ENCODE peak calls at places on chromosomes 2 and 18, in seven cellular contexts. R, T, B, M, C, O and S are unnamed samples.

GRCh38 chr2:161005170-161005569 is 155.1 kb upstream of the TANK start:
- DNase-seq in R (no peak), C (no peak), B (no peak), O (no peak), M (no peak), T (no peak), S (no peak)

GRCh38 chr2:69811018-69811417 is 18.4 kb upstream of the GMCL1 start:
- DNase-seq in T (no peak), R (no peak), M (no peak), O (no peak), B (no peak), C (no peak), S (no peak)

GRCh38 chr18:23529597-23529996 is 26.3 kb downstream of the RMC1 start:
- DNase-seq in B (no peak), C (peak), T (no peak), O (no peak), R (peak), M (no peak), S (no peak)

GRCh38 chr2:72515696-72516095 is 310.1 kb downstream of the EXOC6B start:
- DNase-seq in C (no peak), T (no peak), M (no peak), O (no peak), R (no peak), B (no peak), S (no peak)

GRCh38 chr2:206555721-206556120 is 86.6 kb upstream of the FAM237A start:
- DNase-seq in O (no peak), T (no peak), B (no peak), M (no peak), R (no peak), C (no peak), S (no peak)

GRCh38 chr2:47891369-47892337 is 14.6 kb downstream of the FBXO11 start:
- DNase-seq in C (no peak), R (no peak), B (no peak), T (no peak), M (no peak), O (no peak), S (no peak)

GRCh38 chr2:111194835-111195621 is 74.3 kb downstream of the BCL2L11 start:
- DNase-seq in B (no peak), R (peak), C (peak), O (no peak), M (no peak), T (peak), S (no peak)

GRCh38 chr2:188076149-188077056 is 215.3 kb upstream of the GULP1 start:
- DNase-seq in C (no peak), T (no peak), M (no peak), R (no peak), B (no peak), O (no peak), S (no peak)

GRCh38 chr2:71276311-71277158 is 49.6 kb upstream of the PAIP2B start:
- DNase-seq in C (peak), O (peak), B (peak), T (no peak), M (peak), R (peak), S (peak)
- H3K4me3 ChIP-seq in C (peak), O (peak), B (peak), T (peak), M (peak), R (peak), S (peak)

GRCh38 chr2:147223119-147223518 is 621.7 kb upstream of the ACVR2A start:
- DNase-seq in O (no peak), C (no peak), B (no peak), T (no peak), R (no peak), M (no peak), S (no peak)

GRCh38 chr2:147223553-147223952 is 621.3 kb upstream of the ACVR2A start:
- DNase-seq in B (no peak), O (no peak), C (no peak), R (no peak), M (no peak), T (no peak), S (no peak)

GRCh38 chr2:147224070-147224469 is 620.8 kb upstream of the ACVR2A start:
- DNase-seq in M (no peak), R (no peak), B (no peak), C (no peak), T (no peak), O (no peak), S (no peak)

GRCh38 chr2:147227313-147227712 is 617.5 kb upstream of the ACVR2A start:
- DNase-seq in B (no peak), M (no peak), C (no peak), R (no peak), O (no peak), T (no peak), S (no peak)

DNA sequence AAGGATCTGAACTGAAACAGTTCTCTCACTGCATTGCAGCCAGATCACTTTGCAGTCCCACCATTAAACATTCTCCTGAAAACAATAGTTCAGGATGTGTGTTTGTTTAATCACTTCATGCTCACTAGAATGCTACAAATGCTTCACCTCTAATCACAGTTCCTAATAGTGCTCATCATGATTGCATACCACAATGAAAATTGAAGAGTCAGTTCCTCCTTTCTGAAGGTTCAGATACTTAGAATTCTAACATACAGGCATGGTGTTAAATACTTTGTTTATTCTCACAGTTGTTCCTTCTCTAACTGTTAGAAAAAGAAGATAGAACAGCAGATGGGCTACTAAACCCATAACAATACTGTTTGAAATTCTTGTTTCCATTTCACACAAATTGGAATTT is 622.3 kb upstream of the ACVR2A start:
- DNase-seq in C (no peak), O (no peak), T (no peak), M (no peak), R (no peak), B (no peak), S (no peak)
- TF ChIP-seq POLR2A in C (no peak), O (no peak), T (no peak), M (no peak), R (no peak), B (no peak), S (no peak)

GRCh38 chr2:25378731-25379490 is 37.2 kb upstream of the DNMT3A start:
- DNase-seq in C (no peak), O (no peak), M (peak), B (peak), R (no peak), T (no peak), S (peak)

GRCh38 chr2:25377822-25378421 is 36.2 kb upstream of the DNMT3A start:
- DNase-seq in B (peak), O (no peak), R (no peak), M (no peak), T (no peak), C (no peak), S (no peak)

GRCh38 chr2:25375989-25376545 is 34.3 kb upstream of the DNMT3A start:
- DNase-seq in M (no peak), O (no peak), T (no peak), R (no peak), B (peak), C (no peak), S (peak)

GRCh38 chr2:25375371-25375988 is 33.8 kb upstream of the DNMT3A start:
- DNase-seq in M (no peak), B (no peak), C (no peak), T (no peak), O (no peak), R (no peak), S (peak)

GRCh38 chr2:25376750-25377621 is 35.3 kb upstream of the DNMT3A start:
- DNase-seq in M (peak), O (peak), R (peak), C (peak), B (peak), T (peak), S (peak)
- H3K4me3 ChIP-seq in M (no peak), O (no peak), R (no peak), C (peak), B (peak), T (peak), S (no peak)

GRCh38 chr2:207693641-207694249 is 17.7 kb upstream of the CCNYL1 start:
- DNase-seq in T (no peak), B (no peak), C (no peak), O (no peak), M (no peak), R (no peak), S (no peak)

GRCh38 chr2:207692206-207693065 is 19.0 kb upstream of the CCNYL1 start:
- DNase-seq in M (peak), O (peak), B (no peak), R (peak), T (no peak), C (peak), S (no peak)

GRCh38 chr2:207683879-207684627 is 27.4 kb upstream of the CCNYL1 start:
- DNase-seq in C (peak), R (no peak), T (no peak), B (no peak), M (no peak), O (no peak), S (no peak)

GRCh38 chr2:207686812-207687211 is 24.6 kb upstream of the CCNYL1 start:
- DNase-seq in R (no peak), B (no peak), C (no peak), O (no peak), M (no peak), T (no peak), S (no peak)

GRCh38 chr2:207688597-207688996 is 22.8 kb upstream of the CCNYL1 start:
- DNase-seq in M (no peak), C (no peak), B (no peak), O (no peak), R (no peak), T (no peak), S (no peak)
- TF ChIP-seq POLR2A in M (no peak), C (no peak), B (no peak), O (no peak), R (no peak), T (no peak), S (no peak)